ENCODE peak calls at places on chromosomes 11 and 22, in five cellular contexts. T, V, H, Z and K are unnamed samples.

GRCh38 chr22:32511776-32512175 is 37.2 kb downstream of the FBXO7 start:
- DNase-seq in T (no peak), V (no peak), H (no peak), Z (no peak), K (no peak)

GRCh38 chr11:57758174-57758573 is 3.4 kb upstream of the CTNND1 start:
- DNase-seq in T (no peak), V (no peak), H (no peak), Z (no peak), K (no peak)

GRCh38 chr11:72598901-72599300 is 75.3 kb downstream of the PDE2A start:
- DNase-seq in T (peak), V (no peak), H (no peak), Z (peak), K (no peak)

GRCh38 chr22:44446483-44446882 is 51.5 kb downstream of the RTL6 start:
- DNase-seq in T (no peak), V (no peak), H (no peak), Z (no peak), K (no peak)

GRCh38 chr11:117498791-117499190 is 171.1 kb downstream of the CEP164 start:
- DNase-seq in T (no peak), V (no peak), H (no peak), Z (no peak), K (no peak)

GRCh38 chr11:11039249-11039965 is 181.6 kb upstream of the ZBED5 start:
- DNase-seq in T (no peak), V (no peak), H (no peak), Z (no peak), K (no peak)

GRCh38 chr22:46068176-46068907 is 82.0 kb upstream of the PPARA start:
- DNase-seq in T (no peak), V (peak), H (no peak), Z (no peak), K (no peak)

GRCh38 chr22:29105468-29105867 is 32.6 kb downstream of the KREMEN1 start:
- DNase-seq in T (no peak), V (no peak), H (no peak), Z (no peak), K (no peak)

GRCh38 chr11:12127206-12127898 is 17.0 kb downstream of the MICAL2 start:
- DNase-seq in T (no peak), V (no peak), H (no peak), Z (no peak), K (no peak)

GRCh38 chr11:65898656-65899355 is 1.4 kb downstream of the FOSL1 start:
- DNase-seq in T (peak), V (no peak), H (no peak), Z (no peak), K (no peak)
- H3K4me3 ChIP-seq in T (peak), V (peak), H (peak), Z (peak), K (peak)

DNA sequence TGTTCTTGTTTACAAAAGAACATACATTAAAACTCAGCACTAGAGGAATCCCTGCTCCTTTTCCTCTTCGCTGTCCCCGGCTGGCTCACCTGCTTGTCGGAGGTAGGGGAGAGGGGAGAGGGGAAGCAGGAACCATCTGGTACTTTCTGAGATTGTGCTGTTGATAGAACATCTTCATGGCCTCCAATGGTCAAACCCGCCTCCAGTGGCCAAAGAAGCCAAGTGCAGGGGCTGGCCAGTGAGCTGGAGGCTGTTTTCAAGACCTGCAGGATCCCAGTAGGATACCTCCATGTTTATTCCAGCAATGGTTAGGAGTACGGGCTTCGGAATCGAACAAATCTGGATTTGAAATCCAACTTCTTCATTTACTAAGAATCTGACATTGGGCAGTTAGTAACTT is 92.6 kb downstream of the PKNOX2 start:
- DNase-seq in T (no peak), V (no peak), H (no peak), Z (no peak), K (no peak)
- TF ChIP-seq CTCF in T (peak), V (peak), H (no peak), Z (no peak), K (peak)

GRCh38 chr11:13209379-13209778 is 68.2 kb upstream of the BMAL1 start:
- DNase-seq in T (no peak), V (no peak), H (no peak), Z (no peak), K (no peak)

GRCh38 chr11:13208921-13209320 is 68.7 kb upstream of the BMAL1 start:
- DNase-seq in T (peak), V (no peak), H (no peak), Z (no peak), K (no peak)

GRCh38 chr11:13207270-13207664 is 70.3 kb upstream of the BMAL1 start:
- DNase-seq in T (no peak), V (no peak), H (no peak), Z (no peak), K (no peak)

GRCh38 chr11:13206086-13206640 is 71.4 kb upstream of the BMAL1 start:
- DNase-seq in T (no peak), V (no peak), H (no peak), Z (no peak), K (peak)

GRCh38 chr11:13207665-13208594 is 69.7 kb upstream of the BMAL1 start:
- DNase-seq in T (peak), V (peak), H (peak), Z (peak), K (peak)
- H3K4me3 ChIP-seq in T (peak), V (peak), H (no peak), Z (peak), K (peak)

DNA sequence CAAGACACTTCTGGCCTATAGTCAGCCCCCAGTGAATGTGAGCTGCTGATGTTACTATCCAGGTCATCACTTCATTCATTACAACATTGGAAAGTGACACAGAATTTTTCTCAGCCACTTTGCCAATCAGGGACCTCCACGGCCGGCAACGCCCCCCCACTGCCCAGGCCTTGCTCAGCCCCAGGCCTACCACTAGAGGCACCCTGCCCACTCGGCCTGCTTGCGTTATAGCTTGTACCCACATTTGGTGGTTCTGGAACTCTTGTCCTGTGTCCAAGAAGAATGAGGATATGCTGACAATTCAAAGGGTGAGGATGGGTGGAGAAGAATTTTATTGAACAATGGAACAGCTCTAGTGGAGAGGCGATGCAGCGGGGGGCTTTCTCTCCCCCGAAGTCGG is 96.2 kb downstream of the TSPAN18 start:
- DNase-seq in T (no peak), V (no peak), H (no peak), Z (no peak), K (peak)
- TF ChIP-seq CTCF in T (peak), V (peak), H (peak), Z (peak), K (peak)

GRCh38 chr11:65419773-65420481 is 2.7 kb upstream of the NEAT1 start:
- DNase-seq in T (peak), V (peak), H (peak), Z (peak), K (peak)
- H3K4me3 ChIP-seq in T (peak), V (no peak), H (no peak), Z (peak), K (peak)

GRCh38 chr11:106888386-106888785 is 129.9 kb downstream of the GUCY1A2 start:
- DNase-seq in T (no peak), V (no peak), H (no peak), Z (no peak), K (no peak)

DNA sequence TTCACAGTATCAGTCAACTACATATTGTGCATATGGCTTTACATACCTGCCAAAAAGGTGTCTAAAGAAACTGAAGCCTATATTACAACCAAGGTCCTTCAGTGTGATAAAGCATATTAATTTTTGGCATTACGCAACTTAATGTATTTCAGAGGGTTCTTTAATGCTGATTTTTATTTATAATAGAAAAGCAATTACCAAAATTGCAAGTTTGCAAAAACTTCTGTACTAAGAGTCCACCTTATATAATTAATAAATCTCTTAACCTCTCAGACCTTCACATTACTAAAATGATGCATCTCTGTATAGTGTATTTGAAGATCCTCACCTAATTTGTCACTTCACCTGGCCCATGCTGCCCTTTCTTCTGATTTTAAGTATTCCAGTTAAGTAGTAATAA is 128.6 kb downstream of the GUCY1A2 start:
- DNase-seq in T (no peak), V (no peak), H (no peak), Z (no peak), K (no peak)
- TF ChIP-seq CTCF in T (no peak), V (no peak), H (no peak), Z (no peak), K (no peak)

DNA sequence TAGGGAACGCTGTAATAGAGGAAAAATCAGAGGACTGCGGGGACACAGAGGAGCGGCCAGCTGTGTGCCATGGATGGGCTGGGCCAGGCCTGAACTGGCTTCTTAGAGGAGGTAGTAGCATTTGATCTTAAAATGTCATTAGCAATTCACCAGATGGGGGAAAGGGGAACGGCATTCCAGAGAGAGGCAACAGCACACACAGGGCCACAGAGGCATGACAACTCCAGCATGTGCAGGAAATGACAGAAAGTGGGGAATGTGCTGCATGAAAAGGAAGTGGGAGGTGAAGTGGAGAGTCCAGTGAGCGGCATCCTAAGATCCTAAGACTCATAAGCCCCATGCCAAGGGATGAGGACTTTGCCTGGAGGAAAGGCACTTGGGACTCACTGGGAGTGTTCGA is 69.0 kb downstream of the UBASH3B start:
- DNase-seq in T (peak), V (no peak), H (no peak), Z (no peak), K (no peak)
- H3K4me3 ChIP-seq in T (no peak), V (no peak), H (no peak), Z (no peak), K (no peak)

GRCh38 chr22:41915783-41916493 is 1.1 kb upstream of the SHISA8 start:
- DNase-seq in T (no peak), V (no peak), H (no peak), Z (no peak), K (no peak)
- TF ChIP-seq CTCF in T (no peak), V (no peak), H (no peak), Z (no peak), K (no peak)

DNA sequence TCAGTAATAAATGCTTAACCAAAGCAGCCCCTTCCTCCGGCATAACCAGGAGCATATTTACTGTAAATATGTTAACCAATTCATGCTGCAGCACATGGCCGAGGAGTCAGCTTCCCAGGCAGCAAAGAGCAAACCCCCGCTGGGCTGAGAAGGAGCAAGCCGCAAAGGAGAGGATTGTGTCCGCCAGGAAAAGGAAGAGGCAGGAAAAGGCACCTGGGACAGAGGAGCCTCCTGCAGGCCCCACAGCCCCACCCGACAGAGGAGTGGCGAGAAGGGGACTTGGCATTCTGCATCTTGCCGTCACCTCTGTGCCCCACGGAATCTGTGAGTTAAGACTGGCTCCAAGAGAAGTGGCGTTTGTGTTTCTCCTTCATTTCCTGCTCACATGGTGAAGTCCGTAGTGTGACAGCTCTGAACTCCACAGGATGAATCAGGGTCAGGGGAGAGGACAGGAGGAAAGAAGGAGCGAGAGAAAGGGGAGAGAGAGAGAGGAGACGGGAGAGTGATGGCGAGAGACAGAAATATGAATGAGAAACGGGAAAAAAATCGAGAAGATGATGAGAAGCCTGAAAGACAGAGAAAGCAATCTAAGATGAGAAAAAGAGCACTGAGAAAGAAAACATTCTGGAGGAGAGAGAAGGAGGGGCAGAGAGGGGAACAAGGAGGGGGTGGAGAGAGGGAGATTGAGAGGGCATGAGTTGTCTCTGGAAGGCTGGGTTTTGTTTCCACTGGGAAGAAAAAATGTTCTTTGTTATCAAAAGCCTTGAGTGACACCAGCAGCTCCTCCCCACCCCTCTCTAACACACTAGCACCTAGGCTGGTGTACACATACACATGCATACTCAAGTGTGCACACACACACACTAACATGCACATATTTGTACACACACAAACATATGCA is 489.6 kb downstream of the MN1 start:
- DNase-seq in T (no peak), V (no peak), H (no peak), Z (no peak), K (no peak)
- H3K4me3 ChIP-seq in T (no peak), V (no peak), H (no peak), Z (no peak), K (no peak)